ENCODE peak calls at places on chromosome 17, in seven cellular contexts. One of them, this sample, is unnamed.

GRCh38 chr17:45160505-45161287 is 979 bp upstream of the HEXIM2 start:
- DNase-seq in cardiac muscle cell: peak
- DNase-seq in endodermal cell: peak
- DNase-seq in HL-60: peak
- DNase-seq in GM10248: no peak
- DNase-seq in uterus: peak
- DNase-seq in tibial artery: peak
- DNase-seq in this sample: peak

GRCh38 chr17:10127819-10128375 is 70.5 kb downstream of the GAS7 start:
- DNase-seq in endodermal cell: peak
- DNase-seq in GM10248: no peak
- DNase-seq in tibial artery: peak
- DNase-seq in HL-60: peak
- DNase-seq in cardiac muscle cell: no peak
- DNase-seq in uterus: peak
- DNase-seq in this sample: no peak

GRCh38 chr17:74089869-74090464 is 113.5 kb upstream of the RPL38 start:
- DNase-seq in tibial artery: no peak
- DNase-seq in HL-60: peak
- DNase-seq in GM10248: peak
- DNase-seq in endodermal cell: peak
- DNase-seq in cardiac muscle cell: peak
- DNase-seq in uterus: no peak
- DNase-seq in this sample: peak

GRCh38 chr17:17749921-17750320 is 68.7 kb downstream of the RAI1 start:
- DNase-seq in tibial artery: no peak
- DNase-seq in GM10248: peak
- DNase-seq in HL-60: no peak
- DNase-seq in endodermal cell: peak
- DNase-seq in cardiac muscle cell: peak
- DNase-seq in uterus: no peak
- DNase-seq in this sample: peak

GRCh38 chr17:39195568-39196160 is 1.8 kb downstream of the CACNB1 start:
- DNase-seq in cardiac muscle cell: no peak
- DNase-seq in uterus: no peak
- DNase-seq in GM10248: no peak
- DNase-seq in HL-60: no peak
- DNase-seq in tibial artery: peak
- DNase-seq in endodermal cell: no peak
- DNase-seq in this sample: peak

GRCh38 chr17:46013127-46013501 is 14.1 kb downstream of the STH start:
- DNase-seq in uterus: no peak
- DNase-seq in cardiac muscle cell: no peak
- DNase-seq in tibial artery: no peak
- DNase-seq in endodermal cell: peak
- DNase-seq in GM10248: no peak
- DNase-seq in HL-60: no peak
- DNase-seq in this sample: no peak

GRCh38 chr17:81543756-81544155 is 8.4 kb downstream of the FAAP100 start:
- DNase-seq in endodermal cell: no peak
- DNase-seq in cardiac muscle cell: no peak
- DNase-seq in HL-60: no peak
- DNase-seq in tibial artery: no peak
- DNase-seq in GM10248: no peak
- DNase-seq in uterus: no peak
- DNase-seq in this sample: no peak

GRCh38 chr17:41645371-41646063 is 21.1 kb upstream of the KRT17 start:
- DNase-seq in cardiac muscle cell: no peak
- DNase-seq in HL-60: peak
- DNase-seq in uterus: no peak
- DNase-seq in GM10248: no peak
- DNase-seq in endodermal cell: peak
- DNase-seq in tibial artery: no peak
- DNase-seq in this sample: no peak

GRCh38 chr17:10156579-10157488 is 41.6 kb downstream of the GAS7 start:
- DNase-seq in HL-60: peak
- DNase-seq in tibial artery: peak
- DNase-seq in GM10248: peak
- DNase-seq in endodermal cell: peak
- DNase-seq in cardiac muscle cell: no peak
- DNase-seq in uterus: no peak
- DNase-seq in this sample: peak

GRCh38 chr17:57256708-57257112 is 387 bp downstream of the MSI2 start:
- DNase-seq in HL-60: no peak
- DNase-seq in GM10248: no peak
- DNase-seq in cardiac muscle cell: peak
- DNase-seq in tibial artery: no peak
- DNase-seq in endodermal cell: no peak
- DNase-seq in uterus: no peak
- DNase-seq in this sample: peak

GRCh38 chr17:73976676-73977521 is 226.6 kb upstream of the RPL38 start:
- DNase-seq in uterus: no peak
- DNase-seq in cardiac muscle cell: no peak
- DNase-seq in HL-60: no peak
- DNase-seq in endodermal cell: no peak
- DNase-seq in GM10248: no peak
- DNase-seq in tibial artery: no peak
- DNase-seq in this sample: no peak

GRCh38 chr17:81898029-81898866 is 3.8 kb upstream of the NPB start:
- DNase-seq in uterus: no peak
- DNase-seq in cardiac muscle cell: no peak
- DNase-seq in endodermal cell: no peak
- DNase-seq in tibial artery: no peak
- DNase-seq in HL-60: no peak
- DNase-seq in GM10248: no peak
- DNase-seq in this sample: no peak

GRCh38 chr17:45311762-45312476 is 4.9 kb downstream of the MAP3K14 start:
- DNase-seq in HL-60: no peak
- DNase-seq in cardiac muscle cell: peak
- DNase-seq in uterus: no peak
- DNase-seq in tibial artery: peak
- DNase-seq in endodermal cell: peak
- DNase-seq in GM10248: peak
- DNase-seq in this sample: peak

GRCh38 chr17:72614871-72615626 is 477.4 kb downstream of the SLC39A11 start:
- DNase-seq in GM10248: no peak
- DNase-seq in cardiac muscle cell: peak
- DNase-seq in endodermal cell: peak
- DNase-seq in uterus: no peak
- DNase-seq in HL-60: no peak
- DNase-seq in tibial artery: no peak
- DNase-seq in this sample: no peak

GRCh38 chr17:72724375-72724774 is 368.1 kb downstream of the SLC39A11 start:
- DNase-seq in uterus: no peak
- DNase-seq in cardiac muscle cell: no peak
- DNase-seq in HL-60: no peak
- DNase-seq in GM10248: no peak
- DNase-seq in tibial artery: no peak
- DNase-seq in endodermal cell: no peak
- DNase-seq in this sample: no peak

GRCh38 chr17:72592242-72592966 is 471.6 kb downstream of the SOX9 start:
- DNase-seq in HL-60: no peak
- DNase-seq in endodermal cell: peak
- DNase-seq in tibial artery: no peak
- DNase-seq in uterus: peak
- DNase-seq in GM10248: peak
- DNase-seq in cardiac muscle cell: peak
- DNase-seq in this sample: peak

GRCh38 chr17:56596741-56597494 is 3.4 kb downstream of the NOG start:
- DNase-seq in cardiac muscle cell: peak
- DNase-seq in GM10248: no peak
- DNase-seq in endodermal cell: peak
- DNase-seq in uterus: no peak
- DNase-seq in tibial artery: no peak
- DNase-seq in HL-60: no peak
- DNase-seq in this sample: peak

GRCh38 chr17:22158364-22158763 is 466.0 kb downstream of the KCNJ18 start:
- DNase-seq in GM10248: no peak
- DNase-seq in HL-60: no peak
- DNase-seq in endodermal cell: no peak
- DNase-seq in uterus: no peak
- DNase-seq in cardiac muscle cell: no peak
- DNase-seq in tibial artery: no peak
- DNase-seq in this sample: no peak

GRCh38 chr17:63697341-63698286 is 2.3 kb downstream of the LIMD2 start:
- DNase-seq in tibial artery: no peak
- DNase-seq in cardiac muscle cell: no peak
- DNase-seq in GM10248: peak
- DNase-seq in endodermal cell: peak
- DNase-seq in uterus: no peak
- DNase-seq in HL-60: no peak
- DNase-seq in this sample: peak

GRCh38 chr17:46125831-46126230 is 67.4 kb downstream of the KANSL1 start:
- DNase-seq in uterus: no peak
- DNase-seq in GM10248: no peak
- DNase-seq in cardiac muscle cell: no peak
- DNase-seq in HL-60: no peak
- DNase-seq in tibial artery: no peak
- DNase-seq in endodermal cell: no peak
- DNase-seq in this sample: no peak

GRCh38 chr17:65463242-65463641 is 98.2 kb downstream of the AXIN2 start:
- DNase-seq in GM10248: no peak
- DNase-seq in HL-60: no peak
- DNase-seq in tibial artery: peak
- DNase-seq in uterus: peak
- DNase-seq in cardiac muscle cell: no peak
- DNase-seq in endodermal cell: no peak
- DNase-seq in this sample: no peak

GRCh38 chr17:45294506-45294905 is 22.3 kb downstream of the MAP3K14 start:
- DNase-seq in GM10248: no peak
- DNase-seq in uterus: no peak
- DNase-seq in cardiac muscle cell: no peak
- DNase-seq in HL-60: no peak
- DNase-seq in tibial artery: peak
- DNase-seq in endodermal cell: no peak
- DNase-seq in this sample: no peak

GRCh38 chr17:7882068-7882467 is 6.5 kb upstream of the CHD3 start:
- DNase-seq in cardiac muscle cell: no peak
- DNase-seq in uterus: no peak
- DNase-seq in HL-60: no peak
- DNase-seq in tibial artery: no peak
- DNase-seq in GM10248: no peak
- DNase-seq in endodermal cell: peak
- DNase-seq in this sample: no peak

GRCh38 chr17:77393274-77393600 is 252.5 kb downstream of the SEC14L1 start:
- DNase-seq in endodermal cell: no peak
- DNase-seq in cardiac muscle cell: no peak
- DNase-seq in uterus: no peak
- DNase-seq in tibial artery: no peak
- DNase-seq in GM10248: no peak
- DNase-seq in HL-60: no peak
- DNase-seq in this sample: no peak
- TF ChIP-seq CTCF in endodermal cell: no peak
- TF ChIP-seq CTCF in cardiac muscle cell: no peak
- TF ChIP-seq CTCF in uterus: no peak
- TF ChIP-seq CTCF in tibial artery: no peak
- TF ChIP-seq CTCF in GM10248: no peak
- TF ChIP-seq CTCF in HL-60: no peak
- TF ChIP-seq CTCF in this sample: no peak

GRCh38 chr17:79950306-79950705 is 85.4 kb downstream of the TBC1D16 start:
- DNase-seq in tibial artery: peak
- DNase-seq in HL-60: no peak
- DNase-seq in GM10248: no peak
- DNase-seq in uterus: peak
- DNase-seq in endodermal cell: peak
- DNase-seq in cardiac muscle cell: no peak
- DNase-seq in this sample: no peak

GRCh38 chr17:79951361-79952264 is 84.1 kb downstream of the TBC1D16 start:
- DNase-seq in GM10248: no peak
- DNase-seq in HL-60: no peak
- DNase-seq in cardiac muscle cell: peak
- DNase-seq in uterus: peak
- DNase-seq in endodermal cell: peak
- DNase-seq in tibial artery: peak
- DNase-seq in this sample: no peak

GRCh38 chr17:79949646-79950292 is 85.9 kb downstream of the TBC1D16 start:
- DNase-seq in GM10248: no peak
- DNase-seq in uterus: peak
- DNase-seq in cardiac muscle cell: no peak
- DNase-seq in endodermal cell: peak
- DNase-seq in HL-60: no peak
- DNase-seq in tibial artery: peak
- DNase-seq in this sample: no peak

GRCh38 chr17:79948918-79949645 is 86.6 kb downstream of the TBC1D16 start:
- DNase-seq in cardiac muscle cell: no peak
- DNase-seq in GM10248: no peak
- DNase-seq in endodermal cell: peak
- DNase-seq in uterus: peak
- DNase-seq in HL-60: no peak
- DNase-seq in tibial artery: peak
- DNase-seq in this sample: no peak

GRCh38 chr17:79950711-79951110 is 85.0 kb downstream of the TBC1D16 start:
- DNase-seq in GM10248: no peak
- DNase-seq in uterus: peak
- DNase-seq in tibial artery: peak
- DNase-seq in cardiac muscle cell: no peak
- DNase-seq in HL-60: no peak
- DNase-seq in endodermal cell: peak
- DNase-seq in this sample: no peak
- TF ChIP-seq CTCF in GM10248: no peak
- TF ChIP-seq CTCF in uterus: no peak
- TF ChIP-seq CTCF in tibial artery: no peak
- TF ChIP-seq CTCF in cardiac muscle cell: no peak
- TF ChIP-seq CTCF in HL-60: no peak
- TF ChIP-seq CTCF in endodermal cell: peak
- TF ChIP-seq CTCF in this sample: no peak

DNA sequence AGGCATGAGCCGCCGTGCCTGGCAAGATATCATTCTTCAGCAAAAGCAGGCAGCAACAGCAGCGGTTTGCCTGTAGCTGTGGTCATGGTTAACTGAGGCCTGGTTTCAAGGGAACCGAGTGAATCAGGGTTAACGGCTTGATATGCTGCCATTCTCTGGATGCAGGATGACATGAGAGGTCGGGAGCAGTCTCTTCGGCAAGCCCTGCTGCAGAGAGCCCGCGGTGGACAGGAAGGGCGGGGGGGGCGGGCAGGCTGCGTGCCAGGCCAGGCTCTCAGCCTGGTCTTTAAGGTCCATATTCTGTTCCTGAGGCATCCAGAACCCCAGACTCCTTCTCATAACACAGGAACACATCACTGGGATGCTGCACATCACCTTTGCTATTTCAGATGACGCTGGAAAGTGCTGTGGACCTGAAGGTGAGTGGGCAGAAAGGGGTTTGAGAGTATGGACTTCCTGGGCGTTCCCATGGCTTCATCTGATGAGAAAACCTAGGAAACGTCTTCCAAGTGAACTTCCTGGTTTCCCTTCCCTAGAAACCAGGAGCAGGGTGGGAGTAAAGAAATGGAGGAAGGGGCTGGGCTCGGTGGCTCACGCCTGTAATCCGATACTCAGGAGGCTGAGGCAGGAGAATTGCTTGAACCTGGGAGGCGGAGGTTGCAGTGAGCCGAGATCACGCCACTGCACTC is 165.6 kb upstream of the RPH3AL start:
- DNase-seq in uterus: no peak
- DNase-seq in HL-60: no peak
- DNase-seq in GM10248: no peak
- DNase-seq in endodermal cell: no peak
- DNase-seq in tibial artery: no peak
- DNase-seq in cardiac muscle cell: no peak
- DNase-seq in this sample: no peak
- TF ChIP-seq CTCF in uterus: no peak
- TF ChIP-seq CTCF in HL-60: no peak
- TF ChIP-seq CTCF in GM10248: no peak
- TF ChIP-seq CTCF in endodermal cell: no peak
- TF ChIP-seq CTCF in tibial artery: no peak
- TF ChIP-seq CTCF in cardiac muscle cell: no peak
- TF ChIP-seq CTCF in this sample: no peak

GRCh38 chr17:78573955-78574354 is 3.2 kb downstream of the DNAH17 start:
- DNase-seq in uterus: no peak
- DNase-seq in HL-60: no peak
- DNase-seq in tibial artery: no peak
- DNase-seq in GM10248: no peak
- DNase-seq in endodermal cell: no peak
- DNase-seq in cardiac muscle cell: no peak
- DNase-seq in this sample: no peak
- TF ChIP-seq CTCF in uterus: no peak
- TF ChIP-seq CTCF in HL-60: no peak
- TF ChIP-seq CTCF in tibial artery: no peak
- TF ChIP-seq CTCF in GM10248: no peak
- TF ChIP-seq CTCF in endodermal cell: no peak
- TF ChIP-seq CTCF in cardiac muscle cell: no peak
- TF ChIP-seq CTCF in this sample: no peak